ENCODE peak calls at places on chromosome 3, in five cellular contexts. N, S, Z, I and Y are unnamed samples. For H3K27me3 and H3K4me1, the result is how much of the 10 kb centered on the place peaks cover.

GRCh38 chr3:195150194-195151118 is 120.5 kb downstream of the XXYLT1 start:
- DNase-seq in N (peak), S (peak), Z (peak), I (peak), Y (peak)

GRCh38 chr3:126857928-126858327 is 125.0 kb upstream of the PLXNA1 start:
- DNase-seq in N (no peak), S (no peak), Z (peak), I (no peak), Y (no peak)

GRCh38 chr3:34387831-34388564 is 589.6 kb downstream of the PDCD6IP start:
- DNase-seq in N (no peak), S (no peak), Z (no peak), I (no peak), Y (no peak)

GRCh38 chr3:43953375-43953774 is 262.6 kb downstream of the ABHD5 start:
- DNase-seq in N (no peak), S (no peak), Z (no peak), I (no peak), Y (no peak)

GRCh38 chr3:77825045-77825827 is 785.3 kb downstream of the ROBO2 start:
- DNase-seq in N (no peak), S (no peak), Z (no peak), I (peak), Y (peak)

GRCh38 chr3:100370751-100371150 is 30.1 kb downstream of the TOMM70 start:
- DNase-seq in N (no peak), S (no peak), Z (no peak), I (no peak), Y (no peak)

GRCh38 chr3:188749010-188749617 is 422.7 kb upstream of the TPRG1 start:
- DNase-seq in N (no peak), S (peak), Z (no peak), I (no peak), Y (peak)

GRCh38 chr3:128585974-128586373 is 64.6 kb downstream of the RPN1 start:
- DNase-seq in N (no peak), S (no peak), Z (no peak), I (no peak), Y (no peak)

GRCh38 chr3:23776352-23776891 is 29.3 kb upstream of the UBE2E1 start:
- DNase-seq in N (no peak), S (no peak), Z (no peak), I (no peak), Y (no peak)

GRCh38 chr3:161217496-161217895 is 3.6 kb upstream of the NMD3 start:
- DNase-seq in N (no peak), S (no peak), Z (no peak), I (no peak), Y (no peak)

GRCh38 chr3:52983828-52984227 is 62.0 kb downstream of the SFMBT1 start:
- DNase-seq in N (no peak), S (no peak), Z (no peak), I (no peak), Y (no peak)

GRCh38 chr3:71442648-71443047 is 140.9 kb downstream of the FOXP1 start:
- DNase-seq in N (no peak), S (no peak), Z (no peak), I (no peak), Y (no peak)

GRCh38 chr3:33231755-33232465 is 13.3 kb upstream of the SUSD5 start:
- DNase-seq in N (no peak), S (no peak), Z (no peak), I (no peak), Y (no peak)

GRCh38 chr3:71512000-71512399 is 71.5 kb downstream of the FOXP1 start:
- DNase-seq in N (no peak), S (no peak), Z (no peak), I (no peak), Y (peak)

GRCh38 chr3:146187334-146187950 is 26.5 kb upstream of the PLOD2 start:
- DNase-seq in N (no peak), S (no peak), Z (no peak), I (no peak), Y (no peak)

GRCh38 chr3:33456756-33457155 is 16.6 kb upstream of the UBP1 start:
- DNase-seq in N (no peak), S (no peak), Z (no peak), I (no peak), Y (no peak)

GRCh38 chr3:17087509-17087908 is 202.8 kb downstream of the PLCL2 start:
- DNase-seq in N (no peak), S (no peak), Z (no peak), I (no peak), Y (no peak)

GRCh38 chr3:14235896-14236295 is 57.3 kb downstream of the LSM3 start:
- DNase-seq in N (no peak), S (no peak), Z (no peak), I (no peak), Y (no peak)

GRCh38 chr3:196624008-196624790 is 15.3 kb upstream of the NRROS start:
- DNase-seq in N (no peak), S (no peak), Z (no peak), I (no peak), Y (no peak)

GRCh38 chr3:122515856-122516255 is 1.1 kb upstream of the KPNA1 start:
- DNase-seq in N (no peak), S (no peak), Z (no peak), I (no peak), Y (no peak)

GRCh38 chr3:150697646-150698045 is 6.1 kb downstream of the ERICH6 start:
- DNase-seq in N (no peak), S (no peak), Z (no peak), I (no peak), Y (no peak)

GRCh38 chr3:152466784-152467183 is 198.1 kb downstream of the MBNL1 start:
- DNase-seq in N (no peak), S (peak), Z (no peak), I (no peak), Y (no peak)

GRCh38 chr3:65196663-65197062 is 508.9 kb upstream of the ADAMTS9 start:
- DNase-seq in N (no peak), S (no peak), Z (no peak), I (no peak), Y (no peak)

GRCh38 chr3:116000315-116000714 is 377.0 kb downstream of the GAP43 start:
- DNase-seq in N (no peak), S (no peak), Z (peak), I (no peak), Y (no peak)

GRCh38 chr3:157487339-157487738 is 15.9 kb downstream of the VEPH1 start:
- DNase-seq in N (no peak), S (no peak), Z (no peak), I (no peak), Y (no peak)

GRCh38 chr3:62962656-62963055 is 87.4 kb upstream of the CADPS start:
- DNase-seq in N (no peak), S (no peak), Z (no peak), I (no peak), Y (no peak)

GRCh38 chr3:59143447-59143846 is 93.6 kb upstream of the CFAP20DC start:
- DNase-seq in N (no peak), S (no peak), Z (no peak), I (no peak), Y (no peak)

GRCh38 chr3:108006077-108006675 is 84.7 kb downstream of the CD47 start:
- DNase-seq in N (no peak), S (peak), Z (no peak), I (peak), Y (peak)

GRCh38 chr3:13687409-13687989 is 138.6 kb downstream of the FBLN2 start:
- DNase-seq in N (no peak), S (no peak), Z (no peak), I (no peak), Y (no peak)

GRCh38 chr3:197854596-197855343 is 63.7 kb downstream of the LRCH3 start:
- DNase-seq in N (peak), S (no peak), Z (no peak), I (no peak), Y (no peak)

GRCh38 chr3:113594066-113594465 is 61.7 kb downstream of the SIDT1 start:
- DNase-seq in N (no peak), S (no peak), Z (no peak), I (no peak), Y (no peak)

GRCh38 chr3:123424999-123425386 is 23.9 kb downstream of the ADCY5 start:
- DNase-seq in N (no peak), S (no peak), Z (no peak), I (no peak), Y (no peak)

GRCh38 chr3:52121459-52121795 is 32.8 kb downstream of the POC1A start:
- DNase-seq in N (no peak), S (no peak), Z (peak), I (no peak), Y (peak)

DNA sequence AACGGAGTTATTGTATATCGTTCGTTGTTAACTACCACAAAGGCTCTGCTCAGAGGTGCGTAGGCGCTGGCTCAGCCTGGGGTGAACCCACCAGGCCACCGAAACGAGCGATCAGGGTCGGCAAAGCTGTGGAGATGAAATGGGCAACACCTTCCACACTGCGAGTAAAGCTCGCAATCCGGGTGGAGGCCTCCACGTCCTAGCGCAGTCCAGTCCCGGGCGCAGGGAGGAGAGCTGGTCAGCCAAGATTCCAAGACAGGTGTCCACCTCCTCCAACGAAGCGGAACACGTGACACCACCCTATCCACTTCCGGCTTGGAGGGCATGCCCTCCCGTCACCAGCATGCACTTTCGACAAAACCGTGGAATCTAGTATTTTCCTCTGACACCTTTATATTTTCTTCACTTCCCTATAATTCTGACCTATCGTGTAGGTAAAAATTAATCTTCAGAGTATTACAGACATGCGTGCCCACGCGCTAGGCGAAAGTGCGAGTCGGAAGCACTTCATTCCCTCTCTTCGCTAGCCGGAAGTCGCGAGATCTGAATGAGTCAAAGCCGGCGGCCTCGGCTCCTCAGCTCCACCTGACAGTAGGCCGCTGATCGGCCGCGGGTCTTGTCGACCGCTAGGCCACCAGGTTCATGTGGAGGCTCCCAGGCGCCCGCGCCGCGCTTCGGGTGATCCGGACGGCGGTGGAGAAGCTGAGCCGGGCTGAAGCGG is at the start of gene PDE12:
- DNase-seq in N (peak), S (peak), Z (peak), I (peak), Y (peak)
- TF ChIP-seq EP300 in N (peak), S (peak), Z (no peak), I (no peak), Y (no peak)

GRCh38 chr3:10775828-10776227 is 40.2 kb upstream of the SLC6A11 start:
- DNase-seq in N (no peak), S (no peak), Z (no peak), I (no peak), Y (no peak)

GRCh38 chr3:10775259-10775658 is 40.8 kb upstream of the SLC6A11 start:
- DNase-seq in N (no peak), S (no peak), Z (no peak), I (no peak), Y (no peak)

GRCh38 chr3:10774129-10774670 is 41.8 kb upstream of the SLC6A11 start:
- DNase-seq in N (no peak), S (no peak), Z (no peak), I (no peak), Y (no peak)

GRCh38 chr3:10772230-10773161 is 43.5 kb upstream of the SLC6A11 start:
- DNase-seq in N (no peak), S (peak), Z (no peak), I (no peak), Y (no peak)

GRCh38 chr3:10774825-10775224 is 41.2 kb upstream of the SLC6A11 start:
- DNase-seq in N (no peak), S (no peak), Z (no peak), I (no peak), Y (no peak)
- H3K27me3 ChIP-seq in N (under half), S (under half), Z (under half), I (half or more), Y (under half)

GRCh38 chr3:111578867-111579266 is 16.3 kb downstream of the ZBED2 start:
- DNase-seq in N (no peak), S (no peak), Z (no peak), I (no peak), Y (no peak)
- H3K4me1 ChIP-seq in N (under half), S (under half), Z (under half), I (under half), Y (under half)

DNA sequence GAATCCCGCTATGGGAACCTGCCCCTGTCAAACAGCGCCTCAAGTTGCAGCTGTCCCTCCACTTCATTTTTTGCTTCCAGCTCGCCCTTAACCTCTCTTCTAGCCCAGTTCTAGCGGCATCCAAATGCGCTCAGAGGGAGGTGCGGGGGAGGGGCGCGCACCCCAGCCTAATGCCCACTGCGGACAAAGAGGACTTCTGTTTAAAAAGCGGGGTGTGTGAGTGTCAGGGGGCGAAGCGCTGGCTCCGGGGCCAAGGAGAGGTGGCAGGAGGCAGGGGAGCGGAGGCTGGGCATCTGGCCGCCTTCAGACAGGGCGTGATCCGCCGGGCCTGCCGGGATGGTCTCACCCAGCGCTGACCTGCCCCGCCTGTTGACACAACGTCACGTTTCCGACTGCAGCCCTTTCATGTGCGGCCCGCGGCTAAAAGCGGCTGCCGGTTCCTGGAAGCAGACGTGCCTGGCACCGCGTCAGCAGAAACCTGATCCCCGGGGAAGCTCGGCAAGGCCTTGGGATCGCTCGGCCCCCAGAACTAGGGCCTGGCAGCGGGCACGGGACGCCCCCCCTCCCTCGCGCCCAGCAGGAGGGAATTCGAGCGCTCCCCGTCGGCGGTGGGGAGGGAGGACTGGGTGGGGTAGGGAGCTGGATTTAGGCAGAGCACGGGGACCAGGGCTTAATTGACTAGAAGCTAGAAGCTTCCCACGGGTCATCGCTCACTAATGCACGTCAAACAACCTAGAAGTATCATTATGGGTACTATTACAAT is 7.6 kb downstream of the BHLHE40 start:
- DNase-seq in N (peak), S (peak), Z (peak), I (peak), Y (peak)
- TF ChIP-seq EP300 in N (peak), S (peak), Z (peak), I (peak), Y (peak)

GRCh38 chr3:155972885-155973584 is 102.6 kb downstream of the GMPS start:
- DNase-seq in N (no peak), S (no peak), Z (no peak), I (no peak), Y (no peak)
- H3K27me3 ChIP-seq in N (under half), S (under half), Z (under half), I (under half), Y (under half)

GRCh38 chr3:73669268-73669667 is 44.5 kb upstream of the PDZRN3 start:
- DNase-seq in N (no peak), S (no peak), Z (no peak), I (no peak), Y (no peak)

GRCh38 chr3:73668366-73668765 is 43.6 kb upstream of the PDZRN3 start:
- DNase-seq in N (no peak), S (no peak), Z (no peak), I (no peak), Y (no peak)

GRCh38 chr3:73674280-73674679 is 49.5 kb upstream of the PDZRN3 start:
- DNase-seq in N (no peak), S (no peak), Z (no peak), I (no peak), Y (no peak)
- H3K4me1 ChIP-seq in N (under half), S (under half), Z (under half), I (under half), Y (under half)

DNA sequence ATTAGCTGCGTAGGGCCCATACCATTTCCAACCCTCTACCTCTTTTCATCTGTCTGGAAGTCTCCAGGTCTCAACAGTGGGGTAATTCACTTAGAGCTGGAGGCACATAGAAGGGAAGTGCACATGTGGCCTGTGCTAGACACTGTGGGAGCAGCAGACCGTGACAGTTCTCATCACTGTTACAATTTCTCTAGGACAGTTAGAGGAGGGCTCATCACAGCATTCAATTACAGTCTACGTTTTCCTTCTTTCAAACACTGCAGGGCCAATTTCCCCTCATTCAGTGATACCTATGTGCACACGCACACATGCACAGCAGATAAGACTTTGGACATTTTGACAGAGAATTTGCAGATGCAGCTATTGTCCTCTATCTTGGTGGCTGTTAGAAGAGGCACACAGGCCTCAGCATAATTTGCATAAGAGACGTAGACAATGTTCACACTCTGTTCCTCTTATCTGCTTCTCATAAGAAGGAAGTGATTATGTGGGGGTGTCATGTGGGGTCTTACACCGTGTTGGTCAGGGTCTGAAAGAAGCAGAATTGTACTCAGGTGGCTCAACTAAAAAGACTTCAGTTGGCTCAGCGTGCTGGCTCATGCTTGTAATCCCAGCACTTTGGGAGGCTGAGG is 12.6 kb upstream of the HRG start:
- DNase-seq in N (no peak), S (peak), Z (no peak), I (no peak), Y (no peak)
- TF ChIP-seq EP300 in N (no peak), S (no peak), Z (no peak), I (no peak), Y (no peak)

GRCh38 chr3:10968390-10968789 is 24.2 kb upstream of the SLC6A1 start:
- DNase-seq in N (no peak), S (peak), Z (no peak), I (no peak), Y (no peak)
- H3K27me3 ChIP-seq in N (under half), S (under half), Z (under half), I (half or more), Y (under half)